ENCODE peak calls at places on chromosomes 16 and 17, in ten cellular contexts. One of them, this sample, is unnamed.

GRCh38 chr16:85187002-85187401 is 74.7 kb upstream of the CIBAR2 start:
- DNase-seq in activated effector memory CD4-positive, alpha-beta T cell treated with anti-CD3 and anti-CD28 coated beads, Interleukin-2, amount 50 U/mL, for 16 hours: no peak
- DNase-seq in HT1080: no peak
- DNase-seq in COLO829: no peak
- DNase-seq in C1 segment of cervical spinal cord: no peak
- DNase-seq in left colon: no peak
- DNase-seq in activated T-cell treated with anti-CD3 and anti-CD28 coated beads, Interleukin-2, amount 50 U/mL, for 72 hours: no peak
- DNase-seq in NCI-H1436: no peak
- DNase-seq in MG63: peak
- DNase-seq in choroid plexus epithelial cell: peak
- DNase-seq in this sample: no peak

GRCh38 chr17:30550512-30551273 is 73.5 kb downstream of the GOSR1 start:
- DNase-seq in choroid plexus epithelial cell: no peak
- DNase-seq in activated effector memory CD4-positive, alpha-beta T cell treated with anti-CD3 and anti-CD28 coated beads, Interleukin-2, amount 50 U/mL, for 16 hours: no peak
- DNase-seq in activated T-cell treated with anti-CD3 and anti-CD28 coated beads, Interleukin-2, amount 50 U/mL, for 72 hours: no peak
- DNase-seq in HT1080: peak
- DNase-seq in NCI-H1436: no peak
- DNase-seq in COLO829: peak
- DNase-seq in C1 segment of cervical spinal cord: no peak
- DNase-seq in left colon: peak
- DNase-seq in MG63: peak
- DNase-seq in this sample: peak

GRCh38 chr17:82751171-82751570 is 694 bp upstream of the TBCD start:
- DNase-seq in HT1080: no peak
- DNase-seq in NCI-H1436: no peak
- DNase-seq in choroid plexus epithelial cell: no peak
- DNase-seq in left colon: no peak
- DNase-seq in COLO829: no peak
- DNase-seq in activated effector memory CD4-positive, alpha-beta T cell treated with anti-CD3 and anti-CD28 coated beads, Interleukin-2, amount 50 U/mL, for 16 hours: no peak
- DNase-seq in C1 segment of cervical spinal cord: peak
- DNase-seq in activated T-cell treated with anti-CD3 and anti-CD28 coated beads, Interleukin-2, amount 50 U/mL, for 72 hours: no peak
- DNase-seq in MG63: no peak
- DNase-seq in this sample: no peak

GRCh38 chr16:58960484-58960883 is 226.4 kb upstream of the GOT2 start:
- DNase-seq in activated T-cell treated with anti-CD3 and anti-CD28 coated beads, Interleukin-2, amount 50 U/mL, for 72 hours: no peak
- DNase-seq in HT1080: no peak
- DNase-seq in choroid plexus epithelial cell: no peak
- DNase-seq in NCI-H1436: no peak
- DNase-seq in COLO829: no peak
- DNase-seq in MG63: no peak
- DNase-seq in activated effector memory CD4-positive, alpha-beta T cell treated with anti-CD3 and anti-CD28 coated beads, Interleukin-2, amount 50 U/mL, for 16 hours: no peak
- DNase-seq in left colon: no peak
- DNase-seq in C1 segment of cervical spinal cord: no peak
- DNase-seq in this sample: no peak

GRCh38 chr16:426115-426905 is 861 bp downstream of the RAB11FIP3 start:
- DNase-seq in activated effector memory CD4-positive, alpha-beta T cell treated with anti-CD3 and anti-CD28 coated beads, Interleukin-2, amount 50 U/mL, for 16 hours: no peak
- DNase-seq in left colon: peak
- DNase-seq in NCI-H1436: no peak
- DNase-seq in COLO829: no peak
- DNase-seq in activated T-cell treated with anti-CD3 and anti-CD28 coated beads, Interleukin-2, amount 50 U/mL, for 72 hours: peak
- DNase-seq in C1 segment of cervical spinal cord: peak
- DNase-seq in HT1080: no peak
- DNase-seq in MG63: no peak
- DNase-seq in choroid plexus epithelial cell: no peak
- DNase-seq in this sample: no peak

GRCh38 chr17:49157784-49158183 is 25.2 kb downstream of the B4GALNT2 start:
- DNase-seq in C1 segment of cervical spinal cord: no peak
- DNase-seq in MG63: no peak
- DNase-seq in HT1080: peak
- DNase-seq in NCI-H1436: no peak
- DNase-seq in activated T-cell treated with anti-CD3 and anti-CD28 coated beads, Interleukin-2, amount 50 U/mL, for 72 hours: no peak
- DNase-seq in choroid plexus epithelial cell: peak
- DNase-seq in COLO829: no peak
- DNase-seq in activated effector memory CD4-positive, alpha-beta T cell treated with anti-CD3 and anti-CD28 coated beads, Interleukin-2, amount 50 U/mL, for 16 hours: no peak
- DNase-seq in left colon: no peak
- DNase-seq in this sample: no peak

GRCh38 chr16:12741176-12741575 is 62.5 kb downstream of the CPPED1 start:
- DNase-seq in COLO829: no peak
- DNase-seq in activated T-cell treated with anti-CD3 and anti-CD28 coated beads, Interleukin-2, amount 50 U/mL, for 72 hours: no peak
- DNase-seq in activated effector memory CD4-positive, alpha-beta T cell treated with anti-CD3 and anti-CD28 coated beads, Interleukin-2, amount 50 U/mL, for 16 hours: no peak
- DNase-seq in NCI-H1436: no peak
- DNase-seq in C1 segment of cervical spinal cord: no peak
- DNase-seq in MG63: no peak
- DNase-seq in left colon: no peak
- DNase-seq in HT1080: no peak
- DNase-seq in choroid plexus epithelial cell: no peak
- DNase-seq in this sample: no peak

GRCh38 chr17:55168970-55169687 is 95.6 kb upstream of the HLF start:
- DNase-seq in activated effector memory CD4-positive, alpha-beta T cell treated with anti-CD3 and anti-CD28 coated beads, Interleukin-2, amount 50 U/mL, for 16 hours: no peak
- DNase-seq in choroid plexus epithelial cell: no peak
- DNase-seq in left colon: no peak
- DNase-seq in NCI-H1436: no peak
- DNase-seq in HT1080: no peak
- DNase-seq in MG63: no peak
- DNase-seq in C1 segment of cervical spinal cord: no peak
- DNase-seq in activated T-cell treated with anti-CD3 and anti-CD28 coated beads, Interleukin-2, amount 50 U/mL, for 72 hours: no peak
- DNase-seq in COLO829: no peak
- DNase-seq in this sample: no peak

GRCh38 chr17:64081802-64082799 is 47.8 kb downstream of the ERN1 start:
- DNase-seq in left colon: no peak
- DNase-seq in choroid plexus epithelial cell: peak
- DNase-seq in activated T-cell treated with anti-CD3 and anti-CD28 coated beads, Interleukin-2, amount 50 U/mL, for 72 hours: peak
- DNase-seq in COLO829: peak
- DNase-seq in activated effector memory CD4-positive, alpha-beta T cell treated with anti-CD3 and anti-CD28 coated beads, Interleukin-2, amount 50 U/mL, for 16 hours: peak
- DNase-seq in MG63: no peak
- DNase-seq in NCI-H1436: peak
- DNase-seq in HT1080: peak
- DNase-seq in C1 segment of cervical spinal cord: no peak
- DNase-seq in this sample: peak

GRCh38 chr17:75824591-75825518 is 19.3 kb downstream of the UNC13D start:
- DNase-seq in COLO829: no peak
- DNase-seq in activated T-cell treated with anti-CD3 and anti-CD28 coated beads, Interleukin-2, amount 50 U/mL, for 72 hours: no peak
- DNase-seq in choroid plexus epithelial cell: no peak
- DNase-seq in HT1080: no peak
- DNase-seq in MG63: no peak
- DNase-seq in NCI-H1436: no peak
- DNase-seq in C1 segment of cervical spinal cord: no peak
- DNase-seq in activated effector memory CD4-positive, alpha-beta T cell treated with anti-CD3 and anti-CD28 coated beads, Interleukin-2, amount 50 U/mL, for 16 hours: no peak
- DNase-seq in left colon: no peak
- DNase-seq in this sample: no peak

GRCh38 chr16:56353054-56353921 is 72.1 kb downstream of the AMFR start:
- DNase-seq in MG63: no peak
- DNase-seq in NCI-H1436: no peak
- DNase-seq in activated effector memory CD4-positive, alpha-beta T cell treated with anti-CD3 and anti-CD28 coated beads, Interleukin-2, amount 50 U/mL, for 16 hours: peak
- DNase-seq in left colon: no peak
- DNase-seq in HT1080: no peak
- DNase-seq in C1 segment of cervical spinal cord: no peak
- DNase-seq in COLO829: no peak
- DNase-seq in choroid plexus epithelial cell: no peak
- DNase-seq in activated T-cell treated with anti-CD3 and anti-CD28 coated beads, Interleukin-2, amount 50 U/mL, for 72 hours: no peak
- DNase-seq in this sample: no peak

GRCh38 chr17:2213291-2213960 is 90.2 kb downstream of the SMG6 start:
- DNase-seq in COLO829: no peak
- DNase-seq in HT1080: no peak
- DNase-seq in C1 segment of cervical spinal cord: no peak
- DNase-seq in NCI-H1436: no peak
- DNase-seq in activated T-cell treated with anti-CD3 and anti-CD28 coated beads, Interleukin-2, amount 50 U/mL, for 72 hours: no peak
- DNase-seq in choroid plexus epithelial cell: peak
- DNase-seq in left colon: no peak
- DNase-seq in MG63: peak
- DNase-seq in activated effector memory CD4-positive, alpha-beta T cell treated with anti-CD3 and anti-CD28 coated beads, Interleukin-2, amount 50 U/mL, for 16 hours: no peak
- DNase-seq in this sample: no peak

GRCh38 chr16:26961459-26961858 is 105.3 kb upstream of the C16orf82 start:
- DNase-seq in HT1080: no peak
- DNase-seq in C1 segment of cervical spinal cord: no peak
- DNase-seq in COLO829: no peak
- DNase-seq in MG63: no peak
- DNase-seq in activated T-cell treated with anti-CD3 and anti-CD28 coated beads, Interleukin-2, amount 50 U/mL, for 72 hours: no peak
- DNase-seq in left colon: no peak
- DNase-seq in NCI-H1436: no peak
- DNase-seq in activated effector memory CD4-positive, alpha-beta T cell treated with anti-CD3 and anti-CD28 coated beads, Interleukin-2, amount 50 U/mL, for 16 hours: no peak
- DNase-seq in choroid plexus epithelial cell: no peak
- DNase-seq in this sample: no peak

GRCh38 chr17:12485361-12485911 is 180.3 kb upstream of the MYOCD start:
- DNase-seq in activated effector memory CD4-positive, alpha-beta T cell treated with anti-CD3 and anti-CD28 coated beads, Interleukin-2, amount 50 U/mL, for 16 hours: no peak
- DNase-seq in left colon: no peak
- DNase-seq in HT1080: peak
- DNase-seq in choroid plexus epithelial cell: peak
- DNase-seq in activated T-cell treated with anti-CD3 and anti-CD28 coated beads, Interleukin-2, amount 50 U/mL, for 72 hours: no peak
- DNase-seq in C1 segment of cervical spinal cord: no peak
- DNase-seq in NCI-H1436: no peak
- DNase-seq in MG63: no peak
- DNase-seq in COLO829: no peak
- DNase-seq in this sample: no peak

GRCh38 chr16:49510141-49510540 is 136.5 kb downstream of the C16orf78 start:
- DNase-seq in activated effector memory CD4-positive, alpha-beta T cell treated with anti-CD3 and anti-CD28 coated beads, Interleukin-2, amount 50 U/mL, for 16 hours: no peak
- DNase-seq in COLO829: no peak
- DNase-seq in C1 segment of cervical spinal cord: no peak
- DNase-seq in left colon: no peak
- DNase-seq in activated T-cell treated with anti-CD3 and anti-CD28 coated beads, Interleukin-2, amount 50 U/mL, for 72 hours: no peak
- DNase-seq in HT1080: no peak
- DNase-seq in MG63: no peak
- DNase-seq in NCI-H1436: no peak
- DNase-seq in choroid plexus epithelial cell: no peak
- DNase-seq in this sample: no peak

GRCh38 chr16:28053461-28053860 is 10.1 kb downstream of the GSG1L start:
- DNase-seq in NCI-H1436: no peak
- DNase-seq in C1 segment of cervical spinal cord: no peak
- DNase-seq in MG63: no peak
- DNase-seq in activated effector memory CD4-positive, alpha-beta T cell treated with anti-CD3 and anti-CD28 coated beads, Interleukin-2, amount 50 U/mL, for 16 hours: no peak
- DNase-seq in HT1080: no peak
- DNase-seq in COLO829: no peak
- DNase-seq in activated T-cell treated with anti-CD3 and anti-CD28 coated beads, Interleukin-2, amount 50 U/mL, for 72 hours: no peak
- DNase-seq in choroid plexus epithelial cell: no peak
- DNase-seq in left colon: no peak
- DNase-seq in this sample: no peak

GRCh38 chr16:79897087-79897443 is 296.5 kb upstream of the MAF start:
- DNase-seq in HT1080: no peak
- DNase-seq in activated effector memory CD4-positive, alpha-beta T cell treated with anti-CD3 and anti-CD28 coated beads, Interleukin-2, amount 50 U/mL, for 16 hours: no peak
- DNase-seq in left colon: no peak
- DNase-seq in C1 segment of cervical spinal cord: no peak
- DNase-seq in choroid plexus epithelial cell: peak
- DNase-seq in activated T-cell treated with anti-CD3 and anti-CD28 coated beads, Interleukin-2, amount 50 U/mL, for 72 hours: no peak
- DNase-seq in MG63: no peak
- DNase-seq in NCI-H1436: no peak
- DNase-seq in COLO829: no peak
- DNase-seq in this sample: no peak

GRCh38 chr16:4654387-4654901 is 29.8 kb downstream of the MGRN1 start:
- DNase-seq in HT1080: no peak
- DNase-seq in left colon: no peak
- DNase-seq in activated T-cell treated with anti-CD3 and anti-CD28 coated beads, Interleukin-2, amount 50 U/mL, for 72 hours: no peak
- DNase-seq in MG63: no peak
- DNase-seq in C1 segment of cervical spinal cord: no peak
- DNase-seq in activated effector memory CD4-positive, alpha-beta T cell treated with anti-CD3 and anti-CD28 coated beads, Interleukin-2, amount 50 U/mL, for 16 hours: no peak
- DNase-seq in NCI-H1436: no peak
- DNase-seq in COLO829: no peak
- DNase-seq in choroid plexus epithelial cell: no peak
- DNase-seq in this sample: no peak

GRCh38 chr17:76147211-76148014 is 6.4 kb upstream of the FOXJ1 start:
- DNase-seq in MG63: no peak
- DNase-seq in activated T-cell treated with anti-CD3 and anti-CD28 coated beads, Interleukin-2, amount 50 U/mL, for 72 hours: no peak
- DNase-seq in left colon: no peak
- DNase-seq in COLO829: peak
- DNase-seq in HT1080: peak
- DNase-seq in choroid plexus epithelial cell: peak
- DNase-seq in C1 segment of cervical spinal cord: no peak
- DNase-seq in NCI-H1436: no peak
- DNase-seq in activated effector memory CD4-positive, alpha-beta T cell treated with anti-CD3 and anti-CD28 coated beads, Interleukin-2, amount 50 U/mL, for 16 hours: peak
- DNase-seq in this sample: no peak

GRCh38 chr16:2842340-2843000 is 12.4 kb downstream of the ZG16B start:
- DNase-seq in choroid plexus epithelial cell: peak
- DNase-seq in COLO829: no peak
- DNase-seq in left colon: peak
- DNase-seq in activated effector memory CD4-positive, alpha-beta T cell treated with anti-CD3 and anti-CD28 coated beads, Interleukin-2, amount 50 U/mL, for 16 hours: peak
- DNase-seq in activated T-cell treated with anti-CD3 and anti-CD28 coated beads, Interleukin-2, amount 50 U/mL, for 72 hours: peak
- DNase-seq in C1 segment of cervical spinal cord: no peak
- DNase-seq in HT1080: no peak
- DNase-seq in MG63: no peak
- DNase-seq in NCI-H1436: no peak
- DNase-seq in this sample: peak

GRCh38 chr16:25751230-25751629 is 59.5 kb downstream of the HS3ST4 start:
- DNase-seq in activated T-cell treated with anti-CD3 and anti-CD28 coated beads, Interleukin-2, amount 50 U/mL, for 72 hours: no peak
- DNase-seq in C1 segment of cervical spinal cord: no peak
- DNase-seq in activated effector memory CD4-positive, alpha-beta T cell treated with anti-CD3 and anti-CD28 coated beads, Interleukin-2, amount 50 U/mL, for 16 hours: no peak
- DNase-seq in MG63: no peak
- DNase-seq in choroid plexus epithelial cell: no peak
- DNase-seq in left colon: no peak
- DNase-seq in HT1080: no peak
- DNase-seq in COLO829: no peak
- DNase-seq in NCI-H1436: no peak
- DNase-seq in this sample: no peak

This sample was measured in activated CD8-positive, alpha-beta memory T cell treated with anti-CD3 and anti-CD28 coated beads, Interleukin-2, amount 10 ng/mL, durations not matched to agents 7 days and 5 days.